ENCODE peak calls at places on chromosomes 13 and 19, in five cellular contexts. One of them, this sample, is unnamed.
A peak's percentile ranks its signal among the peaks of the same experiment; 100 is the strongest.

GRCh38 chr19:18279516-18280246 is 1.7 kb downstream of the JUND start:
- DNase-seq in tibial nerve: peak; percentile 87
- DNase-seq in upper lobe of right lung: peak; percentile 95
- DNase-seq in Calu3: peak; percentile 90
- DNase-seq in CD4-positive, alpha-beta T cell: peak; percentile 88
- DNase-seq in this sample: no peak

GRCh38 chr19:19280561-19280960 is 7.5 kb upstream of the TM6SF2 start:
- DNase-seq in upper lobe of right lung: no peak
- DNase-seq in Calu3: no peak
- DNase-seq in tibial nerve: no peak
- DNase-seq in CD4-positive, alpha-beta T cell: no peak
- DNase-seq in this sample: no peak

GRCh38 chr19:38506375-38506722 is 72.9 kb downstream of the RYR1 start:
- DNase-seq in upper lobe of right lung: no peak
- DNase-seq in CD4-positive, alpha-beta T cell: no peak
- DNase-seq in tibial nerve: no peak
- DNase-seq in Calu3: no peak
- DNase-seq in this sample: no peak

GRCh38 chr19:3849092-3849491 is 19.7 kb downstream of the ZFR2 start:
- DNase-seq in tibial nerve: no peak
- DNase-seq in upper lobe of right lung: no peak
- DNase-seq in CD4-positive, alpha-beta T cell: peak; percentile 28
- DNase-seq in Calu3: peak; percentile 78
- DNase-seq in this sample: no peak

GRCh38 chr19:15631817-15632216 is 8.9 kb upstream of the CYP4F3 start:
- DNase-seq in tibial nerve: no peak
- DNase-seq in CD4-positive, alpha-beta T cell: peak; percentile 47
- DNase-seq in upper lobe of right lung: no peak
- DNase-seq in Calu3: peak; percentile 50
- DNase-seq in this sample: no peak

GRCh38 chr13:110925023-110925608 is 10.2 kb upstream of the ANKRD10 start:
- DNase-seq in Calu3: no peak
- DNase-seq in tibial nerve: no peak
- DNase-seq in upper lobe of right lung: no peak
- DNase-seq in CD4-positive, alpha-beta T cell: no peak
- DNase-seq in this sample: no peak

GRCh38 chr19:41327499-41328156 is 17.7 kb downstream of the CCDC97 start:
- DNase-seq in CD4-positive, alpha-beta T cell: peak; percentile 90
- DNase-seq in Calu3: peak; percentile 87
- DNase-seq in tibial nerve: no peak
- DNase-seq in upper lobe of right lung: peak; percentile 96
- DNase-seq in this sample: no peak

GRCh38 chr19:2059422-2060201 is 8.6 kb upstream of the MKNK2 start:
- DNase-seq in upper lobe of right lung: peak; percentile 95
- DNase-seq in tibial nerve: peak; percentile 60
- DNase-seq in Calu3: peak; percentile 82
- DNase-seq in CD4-positive, alpha-beta T cell: no peak
- DNase-seq in this sample: no peak

GRCh38 chr19:27795369-27795768 is 1417.6 kb downstream of the UQCRFS1 start:
- DNase-seq in tibial nerve: no peak
- DNase-seq in upper lobe of right lung: no peak
- DNase-seq in CD4-positive, alpha-beta T cell: no peak
- DNase-seq in Calu3: no peak
- DNase-seq in this sample: no peak

GRCh38 chr19:11225172-11225571 is 14.2 kb upstream of the ANGPTL8 start:
- DNase-seq in CD4-positive, alpha-beta T cell: no peak
- DNase-seq in upper lobe of right lung: no peak
- DNase-seq in Calu3: no peak
- DNase-seq in tibial nerve: no peak
- DNase-seq in this sample: no peak

GRCh38 chr19:11225815-11226214 is 13.6 kb upstream of the ANGPTL8 start:
- DNase-seq in CD4-positive, alpha-beta T cell: no peak
- DNase-seq in tibial nerve: no peak
- DNase-seq in Calu3: no peak
- DNase-seq in upper lobe of right lung: no peak
- DNase-seq in this sample: no peak

GRCh38 chr19:11224429-11224828 is 15.0 kb upstream of the ANGPTL8 start:
- DNase-seq in upper lobe of right lung: no peak
- DNase-seq in Calu3: no peak
- DNase-seq in CD4-positive, alpha-beta T cell: no peak
- DNase-seq in tibial nerve: no peak
- DNase-seq in this sample: no peak

GRCh38 chr19:11226716-11227166 is 12.7 kb upstream of the ANGPTL8 start:
- DNase-seq in Calu3: no peak
- DNase-seq in upper lobe of right lung: no peak
- DNase-seq in tibial nerve: no peak
- DNase-seq in CD4-positive, alpha-beta T cell: no peak
- DNase-seq in this sample: no peak

GRCh38 chr19:11227201-11227886 is 12.1 kb upstream of the ANGPTL8 start:
- DNase-seq in upper lobe of right lung: no peak
- DNase-seq in Calu3: peak; percentile 19
- DNase-seq in CD4-positive, alpha-beta T cell: no peak
- DNase-seq in tibial nerve: no peak
- DNase-seq in this sample: no peak
- TF ChIP-seq CTCF in upper lobe of right lung: no peak
- TF ChIP-seq CTCF in Calu3: no peak
- TF ChIP-seq CTCF in CD4-positive, alpha-beta T cell: no peak
- TF ChIP-seq CTCF in tibial nerve: no peak
- TF ChIP-seq CTCF in this sample: peak; percentile 40

GRCh38 chr13:99265823-99266426 is 7.7 kb upstream of the GPR18 start:
- DNase-seq in CD4-positive, alpha-beta T cell: no peak
- DNase-seq in Calu3: no peak
- DNase-seq in tibial nerve: no peak
- DNase-seq in upper lobe of right lung: no peak
- DNase-seq in this sample: no peak

GRCh38 chr13:99266827-99267226 is 8.6 kb upstream of the GPR18 start:
- DNase-seq in CD4-positive, alpha-beta T cell: no peak
- DNase-seq in upper lobe of right lung: no peak
- DNase-seq in tibial nerve: no peak
- DNase-seq in Calu3: no peak
- DNase-seq in this sample: no peak

GRCh38 chr13:99264053-99264452 is 5.9 kb upstream of the GPR18 start:
- DNase-seq in upper lobe of right lung: no peak
- DNase-seq in tibial nerve: no peak
- DNase-seq in Calu3: no peak
- DNase-seq in CD4-positive, alpha-beta T cell: no peak
- DNase-seq in this sample: no peak

GRCh38 chr13:99263386-99263785 is 5.2 kb upstream of the GPR18 start:
- DNase-seq in CD4-positive, alpha-beta T cell: no peak
- DNase-seq in tibial nerve: no peak
- DNase-seq in Calu3: no peak
- DNase-seq in upper lobe of right lung: no peak
- DNase-seq in this sample: no peak

DNA sequence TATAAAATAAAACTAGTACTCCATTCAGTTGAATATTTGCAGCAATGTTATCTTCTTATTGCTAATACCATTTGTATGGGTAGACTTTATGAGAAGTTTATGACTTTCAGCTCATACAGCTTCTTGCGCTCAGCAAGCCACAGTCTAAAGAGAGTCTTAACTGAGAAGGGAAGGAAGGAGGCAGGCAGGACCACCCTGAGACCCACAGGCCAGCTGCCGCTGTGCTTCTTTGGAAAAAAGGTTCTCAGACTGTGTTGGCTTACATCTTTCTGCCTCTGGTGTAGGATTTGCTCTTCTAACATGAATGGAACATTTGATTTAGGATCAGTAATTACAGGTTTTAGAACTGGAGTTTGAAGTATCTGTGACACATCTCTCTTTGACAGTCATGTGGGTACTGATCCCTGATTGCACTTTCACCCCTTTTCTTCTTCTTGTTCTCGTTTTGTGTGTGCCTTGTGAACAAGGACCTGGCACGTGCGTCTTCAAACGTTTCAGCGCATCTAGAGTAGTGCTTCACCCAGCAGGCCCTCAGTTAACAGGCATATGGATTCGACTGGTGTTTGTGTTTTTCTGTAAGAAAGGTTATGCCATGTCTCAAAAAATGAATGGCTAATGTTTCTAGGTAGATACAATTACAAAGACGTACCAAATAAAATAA is 7.1 kb upstream of the GPR18 start:
- DNase-seq in Calu3: no peak
- DNase-seq in CD4-positive, alpha-beta T cell: no peak
- DNase-seq in tibial nerve: no peak
- DNase-seq in upper lobe of right lung: no peak
- DNase-seq in this sample: no peak
- TF ChIP-seq CTCF in Calu3: no peak
- TF ChIP-seq CTCF in CD4-positive, alpha-beta T cell: no peak
- TF ChIP-seq CTCF in tibial nerve: no peak
- TF ChIP-seq CTCF in upper lobe of right lung: no peak
- TF ChIP-seq CTCF in this sample: no peak

DNA sequence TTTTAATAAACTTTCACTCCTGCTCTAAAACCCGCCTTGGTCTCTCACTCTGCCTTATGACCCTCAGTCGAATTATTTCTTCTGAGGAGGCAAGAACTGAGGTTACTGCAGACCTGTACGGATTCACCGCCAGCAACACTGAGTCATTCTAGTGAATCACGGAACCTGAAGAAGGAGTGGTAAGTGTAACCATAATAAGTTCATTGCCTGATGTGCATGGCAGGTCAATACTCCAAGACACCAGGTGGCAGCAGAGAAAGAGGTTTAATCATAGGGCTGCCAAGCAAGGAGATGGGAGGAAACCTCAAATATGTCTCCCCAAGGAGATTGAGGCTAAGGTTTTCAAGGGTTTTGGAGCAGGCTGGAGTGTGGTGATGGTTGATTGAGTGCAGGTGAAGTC is 204.3 kb upstream of the IPO5 start:
- DNase-seq in upper lobe of right lung: no peak
- DNase-seq in tibial nerve: no peak
- DNase-seq in Calu3: peak; percentile 1
- DNase-seq in CD4-positive, alpha-beta T cell: no peak
- DNase-seq in this sample: no peak
- TF ChIP-seq CTCF in upper lobe of right lung: no peak
- TF ChIP-seq CTCF in tibial nerve: no peak
- TF ChIP-seq CTCF in Calu3: no peak
- TF ChIP-seq CTCF in CD4-positive, alpha-beta T cell: no peak
- TF ChIP-seq CTCF in this sample: peak; percentile 46

GRCh38 chr13:30111810-30112209 is 195.5 kb downstream of the KATNAL1 start:
- DNase-seq in upper lobe of right lung: no peak
- DNase-seq in Calu3: peak; percentile 34
- DNase-seq in CD4-positive, alpha-beta T cell: no peak
- DNase-seq in tibial nerve: no peak
- DNase-seq in this sample: no peak
- TF ChIP-seq CTCF in upper lobe of right lung: peak; percentile 7
- TF ChIP-seq CTCF in Calu3: no peak
- TF ChIP-seq CTCF in CD4-positive, alpha-beta T cell: no peak
- TF ChIP-seq CTCF in tibial nerve: no peak
- TF ChIP-seq CTCF in this sample: peak; percentile 46

GRCh38 chr13:43473437-43473836 is 313.3 kb downstream of the ENOX1 start:
- DNase-seq in upper lobe of right lung: no peak
- DNase-seq in CD4-positive, alpha-beta T cell: no peak
- DNase-seq in tibial nerve: no peak
- DNase-seq in Calu3: no peak
- DNase-seq in this sample: no peak

GRCh38 chr13:43472980-43473379 is 313.8 kb downstream of the ENOX1 start:
- DNase-seq in upper lobe of right lung: no peak
- DNase-seq in tibial nerve: no peak
- DNase-seq in Calu3: no peak
- DNase-seq in CD4-positive, alpha-beta T cell: no peak
- DNase-seq in this sample: no peak

GRCh38 chr13:43478178-43478577 is 308.6 kb downstream of the ENOX1 start:
- DNase-seq in tibial nerve: no peak
- DNase-seq in Calu3: no peak
- DNase-seq in upper lobe of right lung: no peak
- DNase-seq in CD4-positive, alpha-beta T cell: no peak
- DNase-seq in this sample: no peak

GRCh38 chr13:43472344-43472743 is 314.4 kb downstream of the ENOX1 start:
- DNase-seq in upper lobe of right lung: no peak
- DNase-seq in Calu3: no peak
- DNase-seq in CD4-positive, alpha-beta T cell: no peak
- DNase-seq in tibial nerve: no peak
- DNase-seq in this sample: no peak

DNA sequence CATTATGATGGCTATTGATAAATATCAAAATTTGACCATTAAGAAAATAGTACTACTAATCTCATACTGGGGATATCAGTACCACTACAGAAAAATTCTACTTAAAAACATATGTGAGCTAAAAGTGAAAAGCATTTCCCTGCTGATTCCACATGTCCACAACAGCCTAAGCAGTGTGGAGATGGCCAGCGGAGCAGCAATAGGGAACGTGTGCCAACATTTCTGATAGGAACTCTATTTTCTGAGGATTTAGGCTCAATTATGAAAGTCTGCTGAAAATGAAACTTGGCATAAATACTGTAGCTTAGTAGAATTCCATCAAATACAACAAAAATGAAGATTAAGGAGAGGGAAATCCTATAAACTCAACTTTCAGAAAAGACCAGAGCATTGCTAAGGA is 311.6 kb downstream of the ENOX1 start:
- DNase-seq in upper lobe of right lung: no peak
- DNase-seq in tibial nerve: no peak
- DNase-seq in Calu3: no peak
- DNase-seq in CD4-positive, alpha-beta T cell: no peak
- DNase-seq in this sample: no peak
- TF ChIP-seq CTCF in upper lobe of right lung: no peak
- TF ChIP-seq CTCF in tibial nerve: no peak
- TF ChIP-seq CTCF in Calu3: no peak
- TF ChIP-seq CTCF in CD4-positive, alpha-beta T cell: no peak
- TF ChIP-seq CTCF in this sample: no peak

GRCh38 chr19:13951799-13952153 is 533 bp upstream of the DCAF15 start:
- DNase-seq in upper lobe of right lung: no peak
- DNase-seq in CD4-positive, alpha-beta T cell: no peak
- DNase-seq in Calu3: no peak
- DNase-seq in tibial nerve: no peak
- DNase-seq in this sample: no peak
- TF ChIP-seq CTCF in upper lobe of right lung: no peak
- TF ChIP-seq CTCF in CD4-positive, alpha-beta T cell: no peak
- TF ChIP-seq CTCF in Calu3: no peak
- TF ChIP-seq CTCF in tibial nerve: no peak
- TF ChIP-seq CTCF in this sample: no peak

GRCh38 chr19:54478677-54479266 is 5.7 kb upstream of the CDC42EP5 start:
- DNase-seq in tibial nerve: no peak
- DNase-seq in CD4-positive, alpha-beta T cell: no peak
- DNase-seq in Calu3: peak; percentile 57
- DNase-seq in upper lobe of right lung: no peak
- DNase-seq in this sample: peak; percentile 36
- TF ChIP-seq CTCF in tibial nerve: peak; percentile 11
- TF ChIP-seq CTCF in CD4-positive, alpha-beta T cell: peak; percentile 66
- TF ChIP-seq CTCF in Calu3: peak; percentile 72
- TF ChIP-seq CTCF in upper lobe of right lung: peak; percentile 68
- TF ChIP-seq CTCF in this sample: peak; percentile 83